ENCODE peak calls at places on chromosomes 3 and 15, in eight cellular contexts. P is RWPE1; N is B cell; D is NCI-H1417; G is iPS-NIHi11; T is upper lobe of left lung; A is left kidney; E is activated naive CD4-positive, alpha-beta T cell treated with Interleukin-2 at 50 U/mL for 16 hours. Y is an unnamed sample.

GRCh38 chr3:36362216-36362615 is 18.1 kb upstream of the STAC start:
- DNase-seq in A (no peak), G (no peak), D (no peak), P (no peak), N (no peak), E (no peak), T (no peak), Y (no peak)

GRCh38 chr3:160448845-160449659 is 534 bp downstream of the TRIM59 start:
- DNase-seq in D (no peak), E (no peak), N (peak), G (peak), P (no peak), A (peak), T (no peak), Y (no peak)

GRCh38 chr15:39472661-39473657 is 107.9 kb upstream of the THBS1 start:
- DNase-seq in G (no peak), A (peak), T (peak), E (no peak), D (no peak), P (no peak), N (no peak), Y (no peak)

GRCh38 chr3:43054754-43055153 is 51.1 kb downstream of the POMGNT2 start:
- DNase-seq in T (no peak), G (no peak), A (no peak), D (no peak), P (no peak), E (no peak), N (no peak), Y (no peak)

GRCh38 chr15:38514601-38515000 is 50.0 kb downstream of the RASGRP1 start:
- DNase-seq in A (peak), P (no peak), G (peak), E (no peak), T (no peak), D (no peak), N (peak), Y (no peak)

GRCh38 chr3:188230962-188231361 is 77.0 kb downstream of the LPP start:
- DNase-seq in A (no peak), D (no peak), P (no peak), N (no peak), T (no peak), G (no peak), E (no peak), Y (no peak)

GRCh38 chr3:139532996-139533395 is 6.5 kb downstream of the RBP1 start:
- DNase-seq in A (peak), D (no peak), N (no peak), G (no peak), P (no peak), E (no peak), T (no peak), Y (no peak)

GRCh38 chr3:73765878-73766564 is 141.3 kb upstream of the PDZRN3 start:
- DNase-seq in D (no peak), P (no peak), A (no peak), E (no peak), G (no peak), N (no peak), T (no peak), Y (no peak)

GRCh38 chr3:141056716-141057115 is 5.6 kb downstream of the SPSB4 start:
- DNase-seq in T (no peak), D (no peak), E (no peak), G (no peak), P (no peak), A (peak), N (no peak), Y (no peak)

GRCh38 chr3:46660003-46660402 is 33.5 kb downstream of the ALS2CL start:
- DNase-seq in D (no peak), A (peak), N (no peak), E (no peak), G (peak), P (no peak), T (no peak), Y (no peak)

GRCh38 chr3:99537416-99537815 is 101.0 kb upstream of the COL8A1 start:
- DNase-seq in D (no peak), N (no peak), E (no peak), P (no peak), T (no peak), A (no peak), G (no peak), Y (no peak)

GRCh38 chr3:108251844-108252243 is 29.6 kb upstream of the IFT57 start:
- DNase-seq in P (no peak), A (no peak), G (no peak), T (no peak), N (no peak), D (no peak), E (no peak), Y (no peak)

GRCh38 chr15:66877558-66878285 is 175.7 kb downstream of the SMAD6 start:
- DNase-seq in G (no peak), T (no peak), A (peak), D (no peak), P (no peak), N (no peak), E (no peak), Y (no peak)

GRCh38 chr3:64108281-64108680 is 85.0 kb upstream of the PSMD6 start:
- DNase-seq in D (no peak), A (no peak), P (no peak), E (no peak), N (no peak), T (no peak), G (no peak), Y (peak)

GRCh38 chr3:42682301-42683070 is 2.9 kb upstream of the KLHL40 start:
- DNase-seq in N (no peak), G (no peak), P (no peak), E (no peak), A (no peak), D (no peak), T (no peak), Y (no peak)

GRCh38 chr3:84891851-84892250 is 66.9 kb upstream of the CADM2 start:
- DNase-seq in E (no peak), D (no peak), N (no peak), T (no peak), P (no peak), G (no peak), A (no peak), Y (no peak)

GRCh38 chr3:162641869-162642350 is 1145.3 kb downstream of the OTOL1 start:
- DNase-seq in D (no peak), P (no peak), A (no peak), T (no peak), E (no peak), N (no peak), G (no peak), Y (no peak)

GRCh38 chr3:157429703-157430102 is 6.9 kb upstream of the PTX3 start:
- DNase-seq in A (no peak), N (no peak), D (no peak), E (no peak), P (no peak), T (no peak), G (no peak), Y (no peak)

GRCh38 chr3:56467108-56467507 is 1.2 kb downstream of the ERC2 start:
- DNase-seq in D (peak), N (no peak), T (peak), P (peak), E (peak), G (peak), A (peak), Y (peak)

GRCh38 chr3:52679139-52679538 is 6.6 kb downstream of the PBRM1 start:
- DNase-seq in T (no peak), G (no peak), N (no peak), P (no peak), E (no peak), D (no peak), A (no peak), Y (no peak)

GRCh38 chr3:120142236-120142635 is 48.0 kb upstream of the GSK3B start:
- DNase-seq in E (no peak), T (no peak), A (no peak), P (no peak), D (no peak), G (no peak), N (no peak), Y (no peak)

GRCh38 chr3:154851644-154852043 is 228.5 kb upstream of the MME start:
- DNase-seq in A (no peak), P (no peak), E (no peak), D (no peak), N (no peak), T (no peak), G (no peak), Y (no peak)

GRCh38 chr3:61564405-61565059 is 3.2 kb downstream of the PTPRG start:
- DNase-seq in G (peak), P (no peak), E (no peak), D (no peak), N (no peak), A (peak), T (peak), Y (peak)

GRCh38 chr3:175304437-175304836 is 445.3 kb downstream of the NAALADL2 start:
- DNase-seq in G (no peak), N (no peak), P (no peak), D (no peak), E (no peak), T (no peak), A (no peak), Y (no peak)

GRCh38 chr3:190131329-190131728 is 10.6 kb upstream of the P3H2 start:
- DNase-seq in E (no peak), P (peak), A (no peak), N (no peak), G (no peak), T (no peak), D (no peak), Y (no peak)

GRCh38 chr15:39741258-39741657 is 41.4 kb downstream of the FSIP1 start:
- DNase-seq in P (no peak), T (no peak), A (no peak), N (no peak), G (no peak), E (no peak), D (no peak), Y (no peak)

GRCh38 chr15:27570746-27571145 is 528.4 kb downstream of the OCA2 start:
- DNase-seq in P (no peak), E (no peak), D (no peak), N (no peak), A (no peak), G (no peak), T (no peak), Y (no peak)

GRCh38 chr3:1561397-1561796 is 468.6 kb downstream of the CNTN6 start:
- DNase-seq in D (no peak), N (no peak), A (no peak), G (no peak), P (no peak), T (no peak), E (no peak), Y (no peak)

GRCh38 chr15:48384616-48385015 is 53.4 kb downstream of the DUT start:
- DNase-seq in N (no peak), G (no peak), T (no peak), D (no peak), P (peak), E (no peak), A (no peak), Y (no peak)

GRCh38 chr3:153169793-153170386 is 7.9 kb downstream of the RAP2B start:
- DNase-seq in N (no peak), E (no peak), T (no peak), G (no peak), D (no peak), A (no peak), P (no peak), Y (no peak)

GRCh38 chr3:152109038-152109437 is 159.7 kb upstream of the MBNL1 start:
- DNase-seq in T (no peak), E (no peak), D (no peak), G (peak), N (no peak), P (no peak), A (no peak), Y (no peak)

GRCh38 chr3:42526616-42527367 is 24.3 kb downstream of the VIPR1 start:
- DNase-seq in A (peak), E (peak), P (no peak), G (peak), T (no peak), N (no peak), D (no peak), Y (no peak)

Y was measured in D341Med.